ENCODE peak calls at places on chromosomes 4 and X, in nine cellular contexts. F is GM12865, Z is WERI-Rb-1, R is kidney epithelial cell, A is tibial artery, J is bronchial epithelial cell, O is AG04450, K is gastrocnemius medialis, N is fibroblast of villous mesenchyme. T is an unnamed sample.

GRCh38 chrX:135302269-135302873 is 6.9 kb upstream of the ETDC start:
- DNase-seq in A (no peak), J (no peak), Z (no peak), N (no peak), K (no peak), O (no peak), F (no peak), R (no peak), T (no peak)

GRCh38 chr4:176065365-176066249 is at the start of gene WDR17:
- DNase-seq in R (peak; percentile 57), F (peak; percentile 93), O (peak; percentile 32), Z (peak; percentile 99), K (peak; percentile 59), A (peak; percentile 89), N (peak; percentile 30), J (peak; percentile 54), T (peak; percentile 68)

GRCh38 chr4:13627185-13627605 is 330 bp downstream of the BOD1L1 start:
- DNase-seq in R (no peak), N (peak; percentile 23), F (peak; percentile 48), O (no peak), J (no peak), Z (peak; percentile 32), K (no peak), A (no peak), T (no peak)

GRCh38 chr4:184382189-184382846 is 92.0 kb downstream of the IRF2 start:
- DNase-seq in O (no peak), J (no peak), F (peak; percentile 72), K (no peak), A (no peak), Z (no peak), R (no peak), N (no peak), T (no peak)

GRCh38 chr4:21780158-21780557 is 168.4 kb downstream of the KCNIP4 start:
- DNase-seq in O (no peak), Z (no peak), J (no peak), A (no peak), K (no peak), R (no peak), N (no peak), F (no peak), T (no peak)

GRCh38 chr4:89305712-89306437 is 1.7 kb downstream of the GPRIN3 start:
- DNase-seq in N (peak; percentile 76), O (no peak), K (no peak), R (peak; percentile 63), F (no peak), J (peak; percentile 62), Z (no peak), A (no peak), T (no peak)

GRCh38 chrX:15781964-15782711 is 8.1 kb upstream of the ZRSR2 start:
- DNase-seq in R (no peak), A (no peak), J (no peak), K (no peak), F (peak; percentile 73), N (no peak), Z (no peak), O (no peak), T (peak; percentile 59)

GRCh38 chr4:64584981-64585557 is 175.8 kb upstream of the TECRL start:
- DNase-seq in K (no peak), R (no peak), N (peak; percentile 15), A (no peak), Z (peak; percentile 38), F (peak; percentile 48), J (peak; percentile 19), O (no peak), T (no peak)

GRCh38 chr4:92303621-92304027 is at the start of gene GRID2:
- DNase-seq in O (no peak), R (no peak), A (no peak), Z (peak; percentile 54), J (no peak), N (no peak), F (no peak), K (no peak), T (no peak)

GRCh38 chrX:133434197-133434820 is 19.0 kb upstream of the GPC4 start:
- DNase-seq in A (no peak), O (no peak), F (no peak), Z (no peak), R (no peak), J (no peak), K (no peak), N (no peak), T (no peak)

GRCh38 chrX:10482708-10483107 is 137.7 kb downstream of the MID1 start:
- DNase-seq in K (no peak), N (no peak), A (no peak), F (no peak), R (no peak), O (no peak), J (no peak), Z (no peak), T (no peak)

GRCh38 chrX:10486373-10486772 is 134.0 kb downstream of the MID1 start:
- DNase-seq in J (peak; percentile 86), N (peak; percentile 67), K (no peak), O (peak; percentile 24), F (no peak), A (no peak), Z (no peak), R (no peak), T (no peak)

GRCh38 chrX:10484683-10485247 is 135.6 kb downstream of the MID1 start:
- DNase-seq in J (peak; percentile 88), N (no peak), A (no peak), R (no peak), O (no peak), F (no peak), K (no peak), Z (no peak), T (no peak)

GRCh38 chrX:10483191-10483808 is 137.1 kb downstream of the MID1 start:
- DNase-seq in O (no peak), K (no peak), J (peak; percentile 31), Z (no peak), F (no peak), R (no peak), A (no peak), N (no peak), T (no peak)

GRCh38 chrX:10485331-10485730 is 135.1 kb downstream of the MID1 start:
- DNase-seq in F (no peak), O (no peak), J (no peak), Z (no peak), R (no peak), N (no peak), A (no peak), K (no peak), T (no peak)
- H3K4me3 ChIP-seq in F (no peak overlapping the region), O (no peak overlapping the region), J (no peak overlapping the region), Z (no peak overlapping the region), R (no peak overlapping the region), N (no peak overlapping the region), A (no peak overlapping the region), K (no peak overlapping the region), T (no peak overlapping the region)

GRCh38 chr4:108611360-108611759 is 9.0 kb upstream of the RPL34 start:
- DNase-seq in N (peak; percentile 45), F (no peak), Z (no peak), O (no peak), R (no peak), K (no peak), J (no peak), A (no peak), T (no peak)
- TF ChIP-seq CTCF in N (peak; percentile 53), F (no peak), Z (peak; percentile 3), O (no peak), R (peak; percentile 39), K (no peak), J (no peak), A (no peak), T (no peak)

DNA sequence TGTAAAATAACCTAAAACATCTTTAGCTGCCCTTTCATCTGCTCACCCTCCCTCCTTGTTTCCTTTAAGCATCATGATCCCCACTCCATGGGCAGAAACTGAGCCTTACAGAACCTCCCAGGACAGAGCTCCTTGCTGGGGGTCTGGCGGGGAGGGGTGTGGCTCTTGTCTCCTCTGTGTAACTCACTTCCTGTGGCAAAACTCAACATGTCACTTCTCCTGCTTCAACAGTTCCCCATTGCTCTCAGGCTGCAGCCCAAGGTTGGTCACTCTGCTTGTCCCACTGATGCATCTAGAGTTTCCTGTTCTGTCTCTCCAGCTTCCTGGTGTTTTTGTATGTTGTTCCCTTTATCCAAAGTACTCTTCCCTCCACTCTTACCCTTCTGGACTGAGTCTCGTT is 19.4 kb downstream of the TMEM31 start:
- DNase-seq in N (no peak), Z (no peak), J (peak; percentile 38), F (no peak), R (no peak), A (no peak), K (no peak), O (no peak), T (no peak)
- H3K4me3 ChIP-seq in N (no peak overlapping the region), Z (no peak overlapping the region), J (no peak overlapping the region), F (no peak overlapping the region), R (no peak overlapping the region), A (no peak overlapping the region), K (no peak overlapping the region), O (no peak overlapping the region), T (no peak overlapping the region)

GRCh38 chrX:2872937-2873336 is 44.2 kb downstream of the GYG2 start:
- DNase-seq in F (no peak), O (no peak), N (peak; percentile 69), K (no peak), A (no peak), Z (no peak), R (no peak), J (no peak), T (no peak)

GRCh38 chrX:2878563-2878962 is 49.8 kb downstream of the GYG2 start:
- DNase-seq in K (no peak), N (no peak), J (no peak), F (no peak), R (no peak), O (no peak), A (no peak), Z (no peak), T (no peak)

GRCh38 chrX:2875136-2875481 is 46.4 kb downstream of the GYG2 start:
- DNase-seq in A (no peak), Z (no peak), F (no peak), N (no peak), R (no peak), O (no peak), J (no peak), K (no peak), T (no peak)

GRCh38 chrX:2874222-2875135 is 45.7 kb downstream of the GYG2 start:
- DNase-seq in O (no peak), F (no peak), N (no peak), R (no peak), A (no peak), J (no peak), K (no peak), Z (no peak), T (no peak)

DNA sequence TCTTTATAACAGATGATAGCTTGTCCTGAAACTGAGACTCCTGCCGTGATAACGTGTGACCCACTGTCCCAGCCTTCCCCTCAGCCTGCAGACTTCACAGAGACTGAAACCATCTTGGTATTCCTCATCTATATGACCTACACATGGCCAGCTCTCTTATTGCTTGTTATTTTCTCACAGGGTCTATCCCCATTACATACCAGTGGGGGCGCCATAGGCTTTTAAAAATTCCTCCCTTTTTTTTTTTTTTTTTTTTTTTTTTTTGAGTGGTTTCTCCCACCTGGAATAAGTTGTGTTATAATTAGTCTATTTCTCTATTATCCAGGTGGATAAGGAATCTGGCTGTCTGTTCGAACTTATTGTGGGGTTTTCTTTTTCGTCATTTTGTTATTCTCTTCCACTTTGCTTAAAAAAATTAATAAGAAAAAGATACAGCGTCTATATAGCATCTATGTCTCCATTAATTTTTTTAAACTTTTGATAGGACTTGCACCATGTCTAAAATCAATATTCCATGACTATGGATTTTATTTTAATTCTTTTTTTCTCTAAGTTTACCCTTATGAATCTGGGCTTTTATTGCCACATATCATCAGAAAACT is 47.2 kb downstream of the GYG2 start:
- DNase-seq in K (no peak), N (peak; percentile 36), F (peak; percentile 1), O (no peak), R (no peak), Z (no peak), J (no peak), A (no peak), T (no peak)
- TF ChIP-seq CTCF in K (no peak), N (peak; percentile 52), F (peak; percentile 18), O (peak; percentile 45), R (peak; percentile 52), Z (peak; percentile 30), J (no peak), A (no peak), T (peak; percentile 18)